ENCODE peak calls at places on chromosomes 6 and 20, in six cellular contexts. D is LHCN-M2; W is choroid plexus epithelial cell; C is HepG2; Q is caudate nucleus; P is activated CD8-positive, alpha-beta memory T cell treated with anti-CD3 and anti-CD28 coated beads for 24 hours. E is an unnamed sample.

GRCh38 chr6:49913656-49914055 is 47.3 kb upstream of the CRISP1 start:
- DNase-seq in C (no peak), W (no peak), Q (no peak), D (no peak), P (no peak), E (no peak)

GRCh38 chr20:32473231-32474008 is 111.7 kb downstream of the NOL4L start:
- DNase-seq in C (peak), D (no peak), W (no peak), P (no peak), Q (no peak), E (no peak)

GRCh38 chr20:43590036-43590391 is 723 bp upstream of the IFT52 start:
- DNase-seq in Q (no peak), C (peak), W (no peak), D (no peak), P (no peak), E (no peak)

GRCh38 chr20:11117808-11118528 is 444.2 kb upstream of the JAG1 start:
- DNase-seq in D (peak), P (no peak), Q (no peak), W (peak), C (no peak), E (no peak)

GRCh38 chr6:133396630-133397335 is 155.6 kb downstream of the EYA4 start:
- DNase-seq in P (no peak), W (no peak), Q (no peak), D (peak), C (no peak), E (no peak)

GRCh38 chr20:17786221-17786718 is 86.5 kb downstream of the BANF2 start:
- DNase-seq in Q (no peak), C (no peak), P (no peak), W (peak), D (peak), E (no peak)

GRCh38 chr6:63584566-63584965 is 12.3 kb downstream of the LOC128125822 start:
- DNase-seq in W (no peak), P (no peak), Q (no peak), D (no peak), C (no peak), E (no peak)

GRCh38 chr20:561437-562231 is 18.0 kb upstream of the CSNK2A1 start:
- DNase-seq in Q (peak), P (peak), W (peak), C (peak), D (peak), E (peak)

GRCh38 chr6:143252961-143253360 is 192.3 kb downstream of the AIG1 start:
- DNase-seq in P (no peak), W (no peak), D (no peak), C (no peak), Q (no peak), E (no peak)

GRCh38 chr20:45547206-45547770 is at the start of gene EPPIN:
- DNase-seq in W (no peak), C (no peak), Q (no peak), P (no peak), D (no peak), E (no peak)

GRCh38 chr20:41152108-41152757 is 14.9 kb downstream of the PLCG1 start:
- DNase-seq in P (no peak), D (no peak), W (no peak), C (no peak), Q (no peak), E (no peak)

GRCh38 chr20:56941101-56941686 is 312.1 kb downstream of the TFAP2C start:
- DNase-seq in C (no peak), Q (no peak), P (no peak), W (peak), D (no peak), E (no peak)

GRCh38 chr6:5096482-5096881 is 11.3 kb downstream of the PPP1R3G start:
- DNase-seq in C (no peak), W (no peak), D (no peak), P (no peak), Q (no peak), E (no peak)

GRCh38 chr20:63708301-63709148 is 686 bp downstream of the ZGPAT start:
- DNase-seq in Q (no peak), D (no peak), C (no peak), W (no peak), P (peak), E (peak)

GRCh38 chr20:35093245-35093884 is 758 bp upstream of the TRPC4AP start:
- DNase-seq in P (peak), Q (no peak), D (peak), C (no peak), W (peak), E (no peak)

GRCh38 chr20:4065405-4065841 is 50.1 kb upstream of the RNF24 start:
- DNase-seq in C (no peak), Q (no peak), P (no peak), W (peak), D (peak), E (no peak)

GRCh38 chr20:41054463-41055230 is 26.0 kb downstream of the TOP1 start:
- DNase-seq in W (no peak), Q (no peak), D (no peak), C (no peak), P (no peak), E (no peak)

GRCh38 chr20:50189681-50190250 is 864 bp upstream of the CEBPB start:
- DNase-seq in C (peak), P (peak), Q (no peak), W (peak), D (no peak), E (no peak)

GRCh38 chr6:89987140-89987539 is 92.9 kb downstream of the GJA10 start:
- DNase-seq in P (no peak), D (no peak), C (no peak), Q (no peak), W (no peak), E (no peak)

GRCh38 chr20:18094191-18094590 is 36.5 kb upstream of the OVOL2 start:
- DNase-seq in W (no peak), P (no peak), C (no peak), D (no peak), Q (no peak), E (no peak)

GRCh38 chr6:16583151-16583762 is 178.0 kb downstream of the ATXN1 start:
- DNase-seq in Q (no peak), C (no peak), P (no peak), W (no peak), D (peak), E (no peak)

GRCh38 chr20:62408055-62408454 is 970 bp upstream of the CABLES2 start:
- DNase-seq in P (no peak), W (no peak), Q (no peak), C (no peak), D (no peak), E (no peak)

GRCh38 chr6:23498013-23498412 is 628.0 kb upstream of the NRSN1 start:
- DNase-seq in P (no peak), W (peak), D (no peak), C (no peak), Q (no peak), E (no peak)

GRCh38 chr6:70884074-70884983 is 72.5 kb downstream of the B3GAT2 start:
- DNase-seq in W (peak), D (peak), Q (peak), C (peak), P (peak), E (peak)

GRCh38 chr20:44115181-44115580 is 71.8 kb downstream of the JPH2 start:
- DNase-seq in C (no peak), D (no peak), P (no peak), Q (no peak), W (no peak), E (no peak)

GRCh38 chr6:56291278-56291917 is 44.0 kb upstream of the COL21A1 start:
- DNase-seq in P (no peak), D (no peak), Q (no peak), W (peak), C (no peak), E (no peak)

GRCh38 chr20:38226553-38226952 is 34.0 kb downstream of the KIAA1755 start:
- DNase-seq in Q (no peak), D (no peak), W (no peak), P (no peak), C (no peak), E (no peak)

GRCh38 chr6:46760925-46761324 is 14.2 kb downstream of the ANKRD66 start:
- DNase-seq in D (no peak), Q (no peak), P (no peak), W (no peak), C (no peak), E (no peak)

GRCh38 chr20:43508604-43509040 is 1.1 kb downstream of the L3MBTL1 start:
- DNase-seq in D (no peak), W (peak), C (no peak), P (no peak), Q (no peak), E (no peak)

GRCh38 chr6:69832558-69832957 is 33.8 kb upstream of the COL19A1 start:
- DNase-seq in W (no peak), D (no peak), P (no peak), C (no peak), Q (no peak), E (no peak)

GRCh38 chr20:58714923-58715708 is 22.5 kb downstream of the NPEPL1 start:
- DNase-seq in P (peak), C (no peak), Q (no peak), W (no peak), D (no peak), E (peak)

GRCh38 chr20:3704085-3704484 is 8.3 kb downstream of the SIGLEC1 start:
- DNase-seq in P (no peak), D (no peak), C (no peak), W (no peak), Q (no peak), E (no peak)

GRCh38 chr20:46945465-46945864 is 50.8 kb downstream of the EYA2 start:
- DNase-seq in W (peak), Q (no peak), D (no peak), P (no peak), C (no peak), E (no peak)

GRCh38 chr6:142916881-142917280 is 28.1 kb downstream of the HIVEP2 start:
- DNase-seq in Q (no peak), W (no peak), P (no peak), D (no peak), C (no peak), E (no peak)

E was measured in memory B cell.